ENCODE peak calls at places on chromosomes 7 and 10, in four cellular contexts. D is left ventricle myocardium inferior, N is dorsolateral prefrontal cortex, Q is uterus. V is an unnamed sample.

GRCh38 chr7:85750454-85750949 is 563.6 kb upstream of the SEMA3D start:
- DNase-seq in N (no peak), Q (no peak), D (no peak), V (no peak)

GRCh38 chr10:119207713-119208552 is 562 bp downstream of the GRK5 start:
- DNase-seq in Q (peak; percentile 52), D (peak; percentile 47), N (peak; percentile 34), V (peak; percentile 88)

GRCh38 chr10:75984067-75984466 is 552.6 kb downstream of the LRMDA start:
- DNase-seq in Q (no peak), D (no peak), N (no peak), V (no peak)

GRCh38 chr7:150515752-150516151 is 1.1 kb downstream of the GIMAP7 start:
- DNase-seq in Q (no peak), N (no peak), D (no peak), V (no peak)

GRCh38 chr10:43689007-43689491 is 40.4 kb upstream of the ZNF32 start:
- DNase-seq in N (no peak), D (no peak), Q (no peak), V (no peak)

GRCh38 chr10:61937631-61938284 is 36.3 kb downstream of the ARID5B start:
- DNase-seq in D (no peak), Q (no peak), N (no peak), V (no peak)

GRCh38 chr10:78193189-78193588 is 159.5 kb downstream of the RPS24 start:
- DNase-seq in N (no peak), D (no peak), Q (no peak), V (no peak)

GRCh38 chr10:77320852-77321496 is 316.6 kb downstream of the KCNMA1 start:
- DNase-seq in Q (no peak), N (no peak), D (no peak), V (no peak)

GRCh38 chr7:157727964-157728615 is 391.3 kb downstream of the DNAJB6 start:
- DNase-seq in Q (no peak), N (no peak), D (no peak), V (no peak)

GRCh38 chr10:89627863-89628262 is 17.2 kb downstream of the PANK1 start:
- DNase-seq in D (no peak), Q (no peak), N (no peak), V (no peak)

GRCh38 chr7:64893401-64893800 is 9.7 kb upstream of the ZNF273 start:
- DNase-seq in D (no peak), N (no peak), Q (no peak), V (peak; percentile 10)

GRCh38 chr10:90865400-90865799 is 6.4 kb upstream of the RPP30 start:
- DNase-seq in D (no peak), N (no peak), Q (no peak), V (no peak)

GRCh38 chr10:77175631-77176222 is 461.9 kb downstream of the KCNMA1 start:
- DNase-seq in N (no peak), Q (no peak), D (no peak), V (no peak)

GRCh38 chr7:1312098-1313070 is 79.7 kb downstream of the UNCX start:
- DNase-seq in Q (no peak), N (no peak), D (no peak), V (no peak)

GRCh38 chr10:8473205-8473604 is 418.7 kb downstream of the GATA3 start:
- DNase-seq in Q (no peak), N (no peak), D (no peak), V (no peak)

GRCh38 chr10:26737730-26738129 is 40.2 kb downstream of the PDSS1 start:
- DNase-seq in Q (no peak), D (no peak), N (no peak), V (no peak)

GRCh38 chr7:151406886-151407583 is 2.8 kb downstream of the WDR86 start:
- DNase-seq in Q (no peak), D (no peak), N (no peak), V (no peak)

GRCh38 chr10:51201947-51202346 is 127.7 kb downstream of the PRKG1 start:
- DNase-seq in N (no peak), Q (no peak), D (no peak), V (no peak)

GRCh38 chr10:24344279-24344678 is 135.3 kb downstream of the KIAA1217 start:
- DNase-seq in N (no peak), D (no peak), Q (no peak), V (no peak)

GRCh38 chr7:79740076-79740475 is 286.6 kb upstream of the MAGI2 start:
- DNase-seq in N (no peak), D (no peak), Q (no peak), V (no peak)

GRCh38 chr10:13103554-13103953 is 3.6 kb downstream of the OPTN start:
- DNase-seq in D (no peak), N (no peak), Q (no peak), V (no peak)

DNA sequence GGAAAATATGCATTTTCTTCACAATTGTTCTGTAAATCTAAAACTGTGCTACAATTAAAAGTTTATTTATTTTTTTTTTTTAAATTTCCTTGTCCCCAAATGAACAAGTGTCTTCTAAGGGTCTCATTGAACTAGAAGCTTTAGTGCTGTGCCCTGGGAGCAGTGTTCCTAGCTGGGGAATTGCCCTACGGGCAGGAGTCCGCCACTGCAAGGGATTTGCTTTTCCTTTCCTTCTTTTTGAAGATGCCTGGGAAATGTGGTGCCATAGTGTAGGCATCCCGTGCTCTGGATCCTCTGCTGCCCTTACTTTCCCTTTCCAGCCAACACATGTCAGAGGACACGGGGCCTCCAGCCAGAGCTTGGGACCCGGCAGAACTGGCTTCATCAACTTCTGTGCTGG is 177.1 kb upstream of the CTBP2 start:
- DNase-seq in N (no peak), D (no peak), Q (no peak), V (no peak)
- TF ChIP-seq CTCF in N (no peak), D (no peak), Q (no peak), V (no peak)

GRCh38 chr10:131312261-131312801 is 810 bp upstream of the TCERG1L start:
- DNase-seq in D (no peak), N (no peak), Q (no peak), V (no peak)

GRCh38 chr10:131313377-131313776 is 1.9 kb upstream of the TCERG1L start:
- DNase-seq in D (no peak), N (no peak), Q (no peak), V (no peak)

GRCh38 chr10:131310904-131311660 is 439 bp downstream of the TCERG1L start:
- DNase-seq in N (no peak), D (no peak), Q (no peak), V (no peak)

GRCh38 chr10:131311661-131312260 is at the start of gene TCERG1L:
- DNase-seq in D (no peak), N (no peak), Q (no peak), V (no peak)

GRCh38 chr10:131310054-131310903 is 1.2 kb downstream of the TCERG1L start:
- DNase-seq in N (no peak), Q (no peak), D (no peak), V (no peak)
- TF ChIP-seq CTCF in N (peak; percentile 39), Q (no peak), D (peak; percentile 14), V (no peak)

GRCh38 chr10:34669079-34669478 is 146.0 kb downstream of the PARD3 start:
- DNase-seq in Q (no peak), N (no peak), D (no peak), V (no peak)

GRCh38 chr10:34664706-34665105 is 150.4 kb downstream of the PARD3 start:
- DNase-seq in D (no peak), N (no peak), Q (no peak), V (no peak)

GRCh38 chr10:34670101-34670500 is 145.0 kb downstream of the PARD3 start:
- DNase-seq in N (no peak), D (no peak), Q (no peak), V (no peak)

GRCh38 chr10:34667177-34667576 is 147.9 kb downstream of the PARD3 start:
- DNase-seq in N (no peak), D (no peak), Q (no peak), V (no peak)

GRCh38 chr10:34666008-34666700 is 148.9 kb downstream of the PARD3 start:
- DNase-seq in N (no peak), D (no peak), Q (peak; percentile 41), V (no peak)
- TF ChIP-seq CTCF in N (peak; percentile 64), D (peak; percentile 61), Q (peak; percentile 73), V (no peak)

GRCh38 chr7:44463169-44463808 is 27.2 kb downstream of the NUDCD3 start:
- DNase-seq in N (no peak), D (no peak), Q (no peak), V (no peak)
- TF ChIP-seq CTCF in N (no peak), D (peak; percentile 36), Q (no peak), V (no peak)

GRCh38 chr7:66700633-66701131 is 39.9 kb upstream of the RABGEF1 start:
- DNase-seq in N (no peak), Q (no peak), D (no peak), V (no peak)
- TF ChIP-seq CTCF in N (no peak), Q (no peak), D (no peak), V (no peak)

DNA sequence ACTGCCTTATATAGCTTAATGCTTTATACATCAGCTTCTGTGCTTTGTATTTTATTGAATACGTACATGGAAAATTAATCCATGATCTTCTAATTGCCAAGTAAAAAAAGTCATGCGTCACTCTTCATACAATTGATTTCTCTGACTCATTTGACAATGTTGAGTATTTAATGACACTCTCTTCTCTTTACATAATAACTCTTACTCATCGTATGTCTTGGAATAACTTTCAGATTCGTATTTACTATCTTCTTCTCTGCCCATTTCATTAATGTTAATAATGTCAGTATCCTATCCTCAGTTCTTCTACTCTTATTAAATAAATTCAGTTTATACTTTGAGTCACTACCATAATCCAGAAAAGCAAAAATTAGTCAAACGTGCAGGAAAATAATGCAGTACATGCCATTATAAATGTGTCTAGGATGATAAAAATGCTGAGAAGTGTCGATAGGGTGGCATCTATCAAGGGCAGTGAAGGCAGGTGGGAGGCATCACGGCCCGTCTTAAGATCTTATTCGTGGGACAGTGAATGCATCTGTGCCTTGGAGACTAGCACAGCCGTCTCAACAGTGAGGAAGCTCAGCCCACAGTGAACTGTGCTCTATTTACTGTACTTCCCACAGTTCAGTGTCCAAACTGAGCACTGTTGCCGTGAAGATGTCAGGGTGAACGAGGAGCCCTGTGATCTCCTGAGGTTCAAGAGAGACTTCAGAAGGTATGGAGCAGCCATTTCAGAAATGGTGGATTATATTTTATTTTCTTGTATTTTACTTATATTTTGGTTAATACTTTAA is 39.8 kb upstream of the AKR1E2 start:
- DNase-seq in N (no peak), D (no peak), Q (no peak), V (no peak)
- TF ChIP-seq CTCF in N (no peak), D (no peak), Q (no peak), V (no peak)

GRCh38 chr10:123666318-123667291 is at the start of gene GPR26:
- DNase-seq in Q (no peak), N (no peak), D (no peak), V (no peak)
- TF ChIP-seq CTCF in Q (no peak), N (no peak), D (no peak), V (no peak)